ENCODE peak calls at places on chromosomes 12 and 14, in seven cellular contexts. E is IMR-90, T is A549, Y is H1, D is HepG2, R is GM12878, C is K562. L is an unnamed sample.

GRCh38 chr14:43161477-43161876 is 1345.6 kb downstream of the FSCB start:
- DNase-seq in D (no peak), T (no peak), Y (no peak), E (no peak), C (no peak), R (no peak), L (no peak)

GRCh38 chr14:70822706-70823185 is 13.4 kb upstream of the MAP3K9 start:
- DNase-seq in T (peak; percentile 33), D (no peak), Y (peak; percentile 83), C (no peak), R (no peak), E (peak; percentile 2), L (peak; percentile 79)

GRCh38 chr12:103249614-103250013 is 246.2 kb downstream of the C12orf42 start:
- DNase-seq in C (no peak), D (no peak), E (no peak), Y (no peak), R (no peak), T (no peak), L (no peak)

GRCh38 chr14:20608383-20609095 is 17.4 kb upstream of the RNASE12 start:
- DNase-seq in E (no peak), Y (no peak), C (no peak), T (no peak), R (no peak), D (no peak), L (no peak)

GRCh38 chr12:25789520-25789919 is 169.0 kb upstream of the RASSF8 start:
- DNase-seq in C (no peak), R (no peak), T (no peak), Y (no peak), E (peak; percentile 31), D (no peak), L (no peak)

GRCh38 chr12:79250955-79251354 is 386.4 kb downstream of the SYT1 start:
- DNase-seq in E (peak; percentile 35), D (no peak), Y (no peak), C (no peak), R (no peak), T (no peak), L (no peak)

GRCh38 chr14:100278702-100279101 is 27.5 kb downstream of the SLC25A29 start:
- DNase-seq in C (no peak), E (peak; percentile 67), Y (no peak), D (peak; percentile 40), T (no peak), R (no peak), L (no peak)

GRCh38 chr12:11756022-11756421 is 106.5 kb downstream of the ETV6 start:
- DNase-seq in R (no peak), C (no peak), Y (no peak), E (no peak), T (no peak), D (no peak), L (no peak)

GRCh38 chr12:101685121-101685520 is 12.3 kb upstream of the CHPT1 start:
- DNase-seq in E (no peak), C (no peak), R (no peak), Y (no peak), D (no peak), T (no peak), L (no peak)

GRCh38 chr14:104075530-104076151 is 9.9 kb upstream of the ASPG start:
- DNase-seq in R (no peak), T (no peak), D (no peak), C (no peak), Y (no peak), E (no peak), L (peak; percentile 32)

GRCh38 chr14:55329999-55330710 is 58.9 kb downstream of the FBXO34 start:
- DNase-seq in D (no peak), Y (no peak), R (no peak), T (no peak), C (no peak), E (peak; percentile 45), L (no peak)

GRCh38 chr14:49106721-49107689 is 479.2 kb downstream of the RPS29 start:
- DNase-seq in D (no peak), Y (no peak), C (no peak), R (no peak), T (no peak), E (peak; percentile 47), L (no peak)

GRCh38 chr12:118371354-118372282 is 1.1 kb downstream of the TAOK3 start:
- DNase-seq in T (peak; percentile 36), D (no peak), R (no peak), C (no peak), Y (peak; percentile 62), E (no peak), L (peak; percentile 61)

GRCh38 chr12:108609535-108610335 is 11.9 kb upstream of the TMEM119 start:
- DNase-seq in Y (no peak), R (no peak), C (peak; percentile 54), D (no peak), E (peak; percentile 85), T (no peak), L (peak; percentile 68)

GRCh38 chr12:31478898-31479297 is 112.0 kb downstream of the DENND5B start:
- DNase-seq in E (no peak), Y (no peak), R (no peak), T (no peak), D (no peak), C (no peak), L (no peak)

GRCh38 chr12:94660436-94660835 is 10.1 kb upstream of the TMCC3 start:
- DNase-seq in T (no peak), E (no peak), C (no peak), R (no peak), D (no peak), Y (no peak), L (no peak)

GRCh38 chr12:47769234-47770085 is 3.6 kb upstream of the SLC48A1 start:
- DNase-seq in R (no peak), D (peak; percentile 14), C (no peak), E (no peak), T (no peak), Y (no peak), L (no peak)

GRCh38 chr14:50830932-50831703 is at the start of gene NIN:
- DNase-seq in E (peak; percentile 73), C (peak; percentile 75), R (no peak), Y (peak; percentile 79), T (peak; percentile 72), D (peak; percentile 33), L (peak; percentile 94)

GRCh38 chr14:50829472-50830043 is 1.4 kb downstream of the NIN start:
- DNase-seq in C (no peak), E (no peak), D (no peak), R (no peak), T (no peak), Y (peak; percentile 50), L (peak; percentile 27)

GRCh38 chr14:50832935-50833607 is 2.1 kb upstream of the NIN start:
- DNase-seq in R (no peak), Y (no peak), C (no peak), D (peak; percentile 31), T (no peak), E (peak; percentile 11), L (no peak)

GRCh38 chr14:50830044-50830931 is 674 bp downstream of the NIN start:
- DNase-seq in E (peak; percentile 41), C (peak; percentile 61), D (peak; percentile 22), T (peak; percentile 24), R (peak; percentile 27), Y (peak; percentile 81), L (peak; percentile 85)

DNA sequence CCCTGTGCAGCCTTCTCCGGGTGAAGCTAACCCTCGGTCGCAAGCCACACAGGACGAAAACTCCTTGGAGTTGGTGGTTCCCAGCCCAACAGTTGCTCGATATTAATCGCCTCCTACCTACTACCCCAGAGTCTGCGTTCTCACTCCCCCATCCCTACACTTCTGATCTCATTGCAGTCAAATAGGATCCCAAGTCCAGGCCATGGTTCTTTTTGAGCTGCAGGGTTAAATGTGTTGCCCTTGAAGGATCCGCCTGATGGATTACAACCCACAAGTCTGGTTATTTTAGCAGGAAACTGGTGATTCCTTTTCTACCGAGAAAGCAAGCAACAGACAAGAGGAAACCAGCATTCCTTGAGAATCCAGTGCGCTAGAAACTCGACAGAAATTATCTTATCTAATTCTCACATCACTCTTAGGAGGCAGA is 755 bp upstream of the NIN start:
- DNase-seq in D (no peak), Y (no peak), C (peak; percentile 11), R (no peak), E (no peak), T (peak; percentile 18), L (no peak)
- TF ChIP-seq RFX5 in D (no peak), Y (no peak), C (no peak), R (no peak), E (no peak), T (no peak), L (no peak)

DNA sequence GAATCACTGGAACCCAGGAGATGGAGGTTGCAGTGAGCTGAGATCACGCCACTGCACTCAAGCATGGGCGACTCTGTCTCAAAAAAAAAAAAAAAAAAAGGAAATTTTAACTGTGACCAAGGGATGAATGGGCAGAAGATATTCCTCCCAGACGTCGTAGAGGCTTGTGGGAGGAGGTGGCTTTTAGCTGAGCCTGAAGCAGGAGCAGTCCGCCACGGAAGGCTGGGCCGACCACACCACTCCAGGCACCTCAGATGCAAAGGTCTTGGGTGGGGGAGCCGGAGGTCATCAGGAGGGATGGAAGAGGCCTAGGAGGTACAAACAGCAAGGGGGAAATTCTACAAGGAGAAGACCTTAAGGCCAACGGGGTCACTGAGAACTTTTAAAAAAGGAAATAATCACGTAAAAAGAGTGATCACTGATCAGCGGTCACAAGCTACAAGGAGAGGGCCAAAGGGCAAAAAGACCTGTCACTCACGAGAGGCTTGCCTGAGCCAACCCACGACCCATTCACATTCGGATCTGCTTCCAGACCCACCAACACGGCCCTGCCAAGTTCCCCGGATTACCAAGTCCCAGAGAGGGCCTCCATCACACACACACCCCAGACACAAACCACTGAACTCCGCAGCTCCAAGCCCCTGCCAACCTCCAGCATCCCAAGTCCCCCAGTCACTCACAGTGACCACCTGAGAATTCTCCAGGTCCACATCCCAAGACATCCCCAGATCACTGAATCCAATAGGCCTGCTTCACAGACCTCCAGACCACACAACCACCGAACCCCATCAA is 3.5 kb downstream of the ZNF605 start:
- DNase-seq in E (no peak), T (no peak), D (no peak), Y (no peak), C (no peak), R (no peak), L (no peak)
- H3K9me3 ChIP-seq in E (peaks cover 57% of the 10 kb centered on the region), T (peaks cover 76% of the 10 kb centered on the region), D (peaks cover 71% of the 10 kb centered on the region), Y (peaks cover 71% of the 10 kb centered on the region), C (peaks cover 24% of the 10 kb centered on the region), R (peaks cover 41% of the 10 kb centered on the region), L (peaks cover 6% of the 10 kb centered on the region)

GRCh38 chr14:105944632-105945610 is 418.5 kb downstream of the TMEM121 start:
- DNase-seq in R (no peak), C (peak; percentile 66), Y (peak; percentile 44), D (peak; percentile 67), T (peak; percentile 70), E (no peak), L (peak; percentile 85)
- TF ChIP-seq CTCF in R (peak; percentile 63), C (peak; percentile 83), Y (peak; percentile 1), D (peak; percentile 97), T (peak; percentile 77), E (no peak), L (peak; percentile 77)

DNA sequence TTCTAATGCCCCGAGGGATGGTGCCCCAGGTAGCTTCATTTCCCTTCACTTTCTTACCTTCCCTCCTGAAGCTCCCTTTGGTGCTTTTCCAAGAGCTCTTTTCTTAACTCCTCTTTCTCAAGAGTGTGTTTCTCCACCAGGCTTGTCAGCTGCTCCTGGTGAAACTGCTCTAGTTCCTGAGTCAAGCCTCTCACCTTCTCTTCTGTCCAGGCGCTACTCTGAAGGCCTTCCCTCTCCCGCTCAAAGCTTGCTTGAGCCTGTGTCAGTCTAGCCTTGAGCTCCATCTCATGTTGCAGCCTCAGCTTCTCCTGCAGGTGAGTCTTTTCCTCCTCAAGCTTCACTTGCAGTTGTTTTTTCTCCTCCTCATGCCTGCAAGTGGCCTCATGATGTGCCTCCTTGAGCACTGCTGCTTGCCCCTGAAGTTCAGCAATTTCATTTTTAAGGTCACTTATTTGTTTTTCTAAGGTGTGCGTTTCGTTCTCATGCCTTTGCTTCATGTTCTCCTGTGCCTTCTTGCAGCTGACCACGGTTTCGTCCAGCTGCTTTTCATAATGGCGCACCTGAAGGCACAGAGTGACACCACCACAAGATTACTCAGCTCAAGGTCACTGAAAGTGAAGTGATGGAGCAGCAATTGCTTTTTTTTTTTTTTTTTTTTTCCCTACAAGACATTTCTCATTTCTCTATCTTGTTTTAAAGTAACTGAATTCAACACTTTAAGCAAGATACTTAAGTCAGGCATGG is 71.0 kb downstream of the NIN start:
- DNase-seq in R (no peak), T (no peak), E (no peak), Y (no peak), C (no peak), D (no peak), L (no peak)
- TF ChIP-seq RFX5 in R (no peak), T (no peak), E (no peak), Y (no peak), C (no peak), D (no peak), L (no peak)

L was measured in SK-N-SH.